ENCODE peak calls at places on chromosomes 11 and 22, in six cellular contexts. One of them, this sample, is unnamed.

GRCh38 chr11:10233581-10233980 is 60.4 kb downstream of the SBF2 start:
- DNase-seq in mucosa of gallbladder: no peak
- DNase-seq in nephron progenitor cell: no peak
- DNase-seq in B cell: no peak
- DNase-seq in stimulated activated CD8-positive, alpha-beta memory T cell treated with anti-CD3 and anti-CD28 coated beads, Interleukin-15, amount 100 ng/mL, for 24 hours: no peak
- DNase-seq in NCI-H2171 treated with DMSO at 0.1 percent for 48 hours: no peak
- DNase-seq in this sample: no peak

GRCh38 chr11:115657586-115657985 is 153.4 kb upstream of the CADM1 start:
- DNase-seq in stimulated activated CD8-positive, alpha-beta memory T cell treated with anti-CD3 and anti-CD28 coated beads, Interleukin-15, amount 100 ng/mL, for 24 hours: no peak
- DNase-seq in nephron progenitor cell: no peak
- DNase-seq in mucosa of gallbladder: no peak
- DNase-seq in B cell: no peak
- DNase-seq in NCI-H2171 treated with DMSO at 0.1 percent for 48 hours: no peak
- DNase-seq in this sample: no peak

GRCh38 chr22:44658371-44658953 is 43.5 kb upstream of the PRR5 start:
- DNase-seq in NCI-H2171 treated with DMSO at 0.1 percent for 48 hours: no peak
- DNase-seq in B cell: no peak
- DNase-seq in nephron progenitor cell: no peak
- DNase-seq in stimulated activated CD8-positive, alpha-beta memory T cell treated with anti-CD3 and anti-CD28 coated beads, Interleukin-15, amount 100 ng/mL, for 24 hours: no peak
- DNase-seq in mucosa of gallbladder: peak; percentile 48
- DNase-seq in this sample: no peak

GRCh38 chr11:111148953-111149352 is 96.6 kb upstream of the POU2AF2 start:
- DNase-seq in mucosa of gallbladder: no peak
- DNase-seq in B cell: no peak
- DNase-seq in stimulated activated CD8-positive, alpha-beta memory T cell treated with anti-CD3 and anti-CD28 coated beads, Interleukin-15, amount 100 ng/mL, for 24 hours: no peak
- DNase-seq in NCI-H2171 treated with DMSO at 0.1 percent for 48 hours: no peak
- DNase-seq in nephron progenitor cell: no peak
- DNase-seq in this sample: no peak

GRCh38 chr22:35868938-35869337 is 151.3 kb downstream of the APOL5 start:
- DNase-seq in B cell: no peak
- DNase-seq in mucosa of gallbladder: no peak
- DNase-seq in nephron progenitor cell: no peak
- DNase-seq in NCI-H2171 treated with DMSO at 0.1 percent for 48 hours: no peak
- DNase-seq in stimulated activated CD8-positive, alpha-beta memory T cell treated with anti-CD3 and anti-CD28 coated beads, Interleukin-15, amount 100 ng/mL, for 24 hours: no peak
- DNase-seq in this sample: no peak

GRCh38 chr11:102171101-102171500 is 60.9 kb downstream of the YAP1 start:
- DNase-seq in mucosa of gallbladder: no peak
- DNase-seq in B cell: no peak
- DNase-seq in NCI-H2171 treated with DMSO at 0.1 percent for 48 hours: no peak
- DNase-seq in stimulated activated CD8-positive, alpha-beta memory T cell treated with anti-CD3 and anti-CD28 coated beads, Interleukin-15, amount 100 ng/mL, for 24 hours: no peak
- DNase-seq in nephron progenitor cell: no peak
- DNase-seq in this sample: no peak

GRCh38 chr11:114243461-114244372 is 52.5 kb upstream of the NNMT start:
- DNase-seq in stimulated activated CD8-positive, alpha-beta memory T cell treated with anti-CD3 and anti-CD28 coated beads, Interleukin-15, amount 100 ng/mL, for 24 hours: no peak
- DNase-seq in mucosa of gallbladder: no peak
- DNase-seq in nephron progenitor cell: no peak
- DNase-seq in NCI-H2171 treated with DMSO at 0.1 percent for 48 hours: peak; percentile 25
- DNase-seq in B cell: no peak
- DNase-seq in this sample: no peak

GRCh38 chr11:12963789-12964536 is 45.2 kb upstream of the RASSF10 start:
- DNase-seq in mucosa of gallbladder: peak; percentile 70
- DNase-seq in stimulated activated CD8-positive, alpha-beta memory T cell treated with anti-CD3 and anti-CD28 coated beads, Interleukin-15, amount 100 ng/mL, for 24 hours: peak; percentile 30
- DNase-seq in nephron progenitor cell: peak; percentile 84
- DNase-seq in B cell: peak; percentile 69
- DNase-seq in NCI-H2171 treated with DMSO at 0.1 percent for 48 hours: peak; percentile 11
- DNase-seq in this sample: peak; percentile 34

GRCh38 chr11:45100338-45100737 is 46.1 kb upstream of the PRDM11 start:
- DNase-seq in stimulated activated CD8-positive, alpha-beta memory T cell treated with anti-CD3 and anti-CD28 coated beads, Interleukin-15, amount 100 ng/mL, for 24 hours: no peak
- DNase-seq in nephron progenitor cell: no peak
- DNase-seq in mucosa of gallbladder: peak; percentile 0
- DNase-seq in B cell: no peak
- DNase-seq in NCI-H2171 treated with DMSO at 0.1 percent for 48 hours: peak; percentile 94
- DNase-seq in this sample: no peak

GRCh38 chr11:112961146-112961668 is at the start of gene NCAM1:
- DNase-seq in stimulated activated CD8-positive, alpha-beta memory T cell treated with anti-CD3 and anti-CD28 coated beads, Interleukin-15, amount 100 ng/mL, for 24 hours: no peak
- DNase-seq in nephron progenitor cell: peak; percentile 96
- DNase-seq in NCI-H2171 treated with DMSO at 0.1 percent for 48 hours: peak; percentile 95
- DNase-seq in B cell: no peak
- DNase-seq in mucosa of gallbladder: peak; percentile 51
- DNase-seq in this sample: no peak

GRCh38 chr22:27637604-27638003 is 164.0 kb downstream of the MN1 start:
- DNase-seq in nephron progenitor cell: no peak
- DNase-seq in stimulated activated CD8-positive, alpha-beta memory T cell treated with anti-CD3 and anti-CD28 coated beads, Interleukin-15, amount 100 ng/mL, for 24 hours: no peak
- DNase-seq in B cell: no peak
- DNase-seq in mucosa of gallbladder: peak; percentile 27
- DNase-seq in NCI-H2171 treated with DMSO at 0.1 percent for 48 hours: no peak
- DNase-seq in this sample: no peak

This sample was measured in activated T-helper 9 cell treated with anti-CD3 and anti-CD28 coated beads, Interleukin-2, amount 50 U/mL, for 16 hours.